ENCODE peak calls at places on chromosomes 11 and 22, in four cellular contexts. Q, Y, L and G are unnamed samples.

GRCh38 chr11:71086687-71087258 is 165.6 kb downstream of the SHANK2 start:
- DNase-seq in L (peak; percentile 49), Y (peak; percentile 56), Q (peak; percentile 39), G (no peak)

GRCh38 chr11:2980168-2980840 is 11.8 kb downstream of the NAP1L4 start:
- DNase-seq in Q (no peak), L (no peak), Y (no peak), G (no peak)

GRCh38 chr22:46761539-46762237 is 762 bp upstream of the TBC1D22A start:
- DNase-seq in Y (peak; percentile 37), Q (no peak), L (no peak), G (peak; percentile 6)

GRCh38 chr11:90656171-90656570 is 433.3 kb upstream of the CHORDC1 start:
- DNase-seq in Y (no peak), Q (no peak), L (no peak), G (no peak)

GRCh38 chr11:130435671-130436070 is 7.3 kb upstream of the ADAMTS8 start:
- DNase-seq in Q (peak; percentile 45), Y (no peak), L (peak; percentile 69), G (no peak)

GRCh38 chr22:40651057-40651456 is 14.5 kb upstream of the MRTFA start:
- DNase-seq in Q (no peak), Y (no peak), L (no peak), G (no peak)

GRCh38 chr22:48264586-48264985 is 1502.1 kb downstream of the TBC1D22A start:
- DNase-seq in L (no peak), Q (no peak), Y (no peak), G (no peak)

GRCh38 chr11:32781721-32782120 is 12.7 kb downstream of the CCDC73 start:
- DNase-seq in Y (no peak), Q (no peak), L (no peak), G (no peak)

GRCh38 chr11:59669611-59670009 is 773 bp upstream of the PATL1 start:
- DNase-seq in Q (peak; percentile 77), L (no peak), Y (no peak), G (peak; percentile 67)

GRCh38 chr11:103055174-103055890 is 36.6 kb downstream of the DCUN1D5 start:
- DNase-seq in L (peak; percentile 58), Q (peak; percentile 63), Y (peak; percentile 54), G (no peak)

GRCh38 chr11:7896026-7896785 is 34.9 kb downstream of the OR10A6 start:
- DNase-seq in Y (no peak), L (no peak), Q (no peak), G (no peak)

GRCh38 chr11:123206671-123207421 is 11.8 kb upstream of the CLMP start:
- DNase-seq in Y (no peak), L (peak; percentile 12), Q (no peak), G (no peak)